ENCODE peak calls at places on chromosomes 11 and 22, in six cellular contexts. One of them, this sample, is unnamed.

GRCh38 chr11:69242583-69242940 is 51.4 kb upstream of the MYEOV start:
- DNase-seq in H1: no peak
- DNase-seq in naive thymus-derived CD4-positive, alpha-beta T cell: no peak
- DNase-seq in lower lobe of right lung: no peak
- DNase-seq in breast epithelium: no peak
- DNase-seq in cardiac muscle cell: no peak
- DNase-seq in this sample: no peak

GRCh38 chr11:724063-724732 is 18.2 kb downstream of the EPS8L2 start:
- DNase-seq in H1: no peak
- DNase-seq in naive thymus-derived CD4-positive, alpha-beta T cell: no peak
- DNase-seq in lower lobe of right lung: no peak
- DNase-seq in breast epithelium: no peak
- DNase-seq in cardiac muscle cell: no peak
- DNase-seq in this sample: no peak

GRCh38 chr22:22376352-22376706 is 131.7 kb downstream of the VPREB1 start:
- DNase-seq in cardiac muscle cell: no peak
- DNase-seq in H1: no peak
- DNase-seq in naive thymus-derived CD4-positive, alpha-beta T cell: no peak
- DNase-seq in lower lobe of right lung: no peak
- DNase-seq in breast epithelium: no peak
- DNase-seq in this sample: no peak

GRCh38 chr11:131815631-131816030 is 445.2 kb downstream of the NTM start:
- DNase-seq in lower lobe of right lung: no peak
- DNase-seq in breast epithelium: no peak
- DNase-seq in naive thymus-derived CD4-positive, alpha-beta T cell: no peak
- DNase-seq in H1: no peak
- DNase-seq in cardiac muscle cell: peak; percentile 19
- DNase-seq in this sample: peak; percentile 1

GRCh38 chr11:83827940-83828554 is 541.9 kb upstream of the CCDC90B start:
- DNase-seq in cardiac muscle cell: peak; percentile 57
- DNase-seq in breast epithelium: no peak
- DNase-seq in naive thymus-derived CD4-positive, alpha-beta T cell: no peak
- DNase-seq in lower lobe of right lung: no peak
- DNase-seq in H1: no peak
- DNase-seq in this sample: no peak

GRCh38 chr11:95363710-95364109 is 132.7 kb upstream of the SESN3 start:
- DNase-seq in lower lobe of right lung: no peak
- DNase-seq in cardiac muscle cell: no peak
- DNase-seq in H1: no peak
- DNase-seq in breast epithelium: no peak
- DNase-seq in naive thymus-derived CD4-positive, alpha-beta T cell: no peak
- DNase-seq in this sample: peak; percentile 5

GRCh38 chr22:45242778-45243191 is 2.1 kb upstream of the KIAA0930 start:
- DNase-seq in breast epithelium: peak; percentile 58
- DNase-seq in cardiac muscle cell: peak; percentile 25
- DNase-seq in naive thymus-derived CD4-positive, alpha-beta T cell: no peak
- DNase-seq in H1: no peak
- DNase-seq in lower lobe of right lung: peak; percentile 53
- DNase-seq in this sample: no peak

GRCh38 chr11:116502641-116503061 is 270.1 kb downstream of the BUD13 start:
- DNase-seq in cardiac muscle cell: no peak
- DNase-seq in breast epithelium: no peak
- DNase-seq in lower lobe of right lung: no peak
- DNase-seq in naive thymus-derived CD4-positive, alpha-beta T cell: no peak
- DNase-seq in H1: no peak
- DNase-seq in this sample: no peak

GRCh38 chr11:72483412-72484186 is 49.3 kb upstream of the CLPB start:
- DNase-seq in cardiac muscle cell: peak; percentile 81
- DNase-seq in H1: no peak
- DNase-seq in breast epithelium: no peak
- DNase-seq in lower lobe of right lung: no peak
- DNase-seq in naive thymus-derived CD4-positive, alpha-beta T cell: no peak
- DNase-seq in this sample: peak; percentile 71

GRCh38 chr11:8287297-8288070 is 23.8 kb upstream of the LMO1 start:
- DNase-seq in H1: no peak
- DNase-seq in breast epithelium: no peak
- DNase-seq in cardiac muscle cell: no peak
- DNase-seq in lower lobe of right lung: no peak
- DNase-seq in naive thymus-derived CD4-positive, alpha-beta T cell: no peak
- DNase-seq in this sample: no peak

GRCh38 chr11:5380740-5381342 is 2.8 kb upstream of the OR51M1 start:
- DNase-seq in naive thymus-derived CD4-positive, alpha-beta T cell: no peak
- DNase-seq in breast epithelium: no peak
- DNase-seq in lower lobe of right lung: no peak
- DNase-seq in cardiac muscle cell: peak; percentile 78
- DNase-seq in H1: peak; percentile 31
- DNase-seq in this sample: peak; percentile 80

GRCh38 chr11:130076774-130077481 is 7.2 kb downstream of the APLP2 start:
- DNase-seq in H1: no peak
- DNase-seq in breast epithelium: no peak
- DNase-seq in cardiac muscle cell: no peak
- DNase-seq in lower lobe of right lung: no peak
- DNase-seq in naive thymus-derived CD4-positive, alpha-beta T cell: no peak
- DNase-seq in this sample: no peak

GRCh38 chr11:15199693-15200092 is 85.0 kb downstream of the INSC start:
- DNase-seq in cardiac muscle cell: no peak
- DNase-seq in breast epithelium: peak; percentile 27
- DNase-seq in H1: no peak
- DNase-seq in naive thymus-derived CD4-positive, alpha-beta T cell: no peak
- DNase-seq in lower lobe of right lung: no peak
- DNase-seq in this sample: no peak

GRCh38 chr22:44879301-44879680 is 126.9 kb downstream of the ARHGAP8 start:
- DNase-seq in cardiac muscle cell: no peak
- DNase-seq in breast epithelium: no peak
- DNase-seq in lower lobe of right lung: no peak
- DNase-seq in naive thymus-derived CD4-positive, alpha-beta T cell: no peak
- DNase-seq in H1: no peak
- DNase-seq in this sample: no peak

GRCh38 chr11:132445966-132446365 is 1075.6 kb downstream of the NTM start:
- DNase-seq in cardiac muscle cell: no peak
- DNase-seq in naive thymus-derived CD4-positive, alpha-beta T cell: no peak
- DNase-seq in breast epithelium: no peak
- DNase-seq in lower lobe of right lung: no peak
- DNase-seq in H1: no peak
- DNase-seq in this sample: no peak

GRCh38 chr11:65862191-65862735 is 2.0 kb downstream of the MUS81 start:
- DNase-seq in H1: no peak
- DNase-seq in cardiac muscle cell: no peak
- DNase-seq in naive thymus-derived CD4-positive, alpha-beta T cell: no peak
- DNase-seq in lower lobe of right lung: peak; percentile 47
- DNase-seq in breast epithelium: no peak
- DNase-seq in this sample: no peak

GRCh38 chr22:11627436-11627797 is 3900.6 kb upstream of the OR11H1 start:
- DNase-seq in lower lobe of right lung: no peak
- DNase-seq in cardiac muscle cell: no peak
- DNase-seq in H1: no peak
- DNase-seq in naive thymus-derived CD4-positive, alpha-beta T cell: no peak
- DNase-seq in breast epithelium: no peak
- DNase-seq in this sample: no peak

GRCh38 chr22:50665212-50665611 is 7.4 kb upstream of the SHANK3 start:
- DNase-seq in breast epithelium: no peak
- DNase-seq in cardiac muscle cell: no peak
- DNase-seq in H1: no peak
- DNase-seq in naive thymus-derived CD4-positive, alpha-beta T cell: no peak
- DNase-seq in lower lobe of right lung: no peak
- DNase-seq in this sample: no peak

GRCh38 chr11:48107188-48107704 is 109.4 kb upstream of the OR4B1 start:
- DNase-seq in lower lobe of right lung: no peak
- DNase-seq in cardiac muscle cell: no peak
- DNase-seq in H1: no peak
- DNase-seq in naive thymus-derived CD4-positive, alpha-beta T cell: no peak
- DNase-seq in breast epithelium: no peak
- DNase-seq in this sample: no peak

DNA sequence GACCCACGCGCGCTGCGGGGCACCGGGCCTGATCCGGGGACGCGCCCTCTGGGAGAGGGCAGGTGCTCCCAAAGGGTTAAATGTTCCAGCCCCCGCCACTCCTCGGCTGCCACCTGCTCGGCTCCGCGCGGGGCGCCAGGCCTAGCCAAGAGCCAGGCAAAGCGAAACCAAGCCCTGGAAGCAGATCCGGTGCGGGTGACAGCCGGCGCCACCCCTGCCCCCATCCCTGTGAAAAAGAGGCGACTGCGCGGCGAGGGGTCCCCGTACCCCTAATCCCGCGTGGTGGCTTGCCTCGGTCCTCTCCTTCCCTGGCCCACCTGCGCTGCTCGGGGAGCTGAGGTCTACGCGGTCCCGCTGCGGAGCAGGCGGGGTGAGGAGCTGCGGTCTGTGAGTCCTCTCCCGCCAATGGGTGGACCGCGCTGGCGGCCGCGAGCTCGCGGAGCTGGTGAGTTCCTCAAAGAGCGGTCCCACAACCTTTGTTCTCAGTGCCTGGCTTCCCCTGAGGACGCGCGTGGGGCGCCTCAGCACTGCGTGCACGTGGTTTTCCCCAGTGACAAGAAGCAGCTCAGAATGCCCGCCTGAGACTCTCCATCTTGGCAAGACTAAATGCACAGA is at the start of gene ME3:
- DNase-seq in H1: no peak
- DNase-seq in cardiac muscle cell: peak; percentile 62
- DNase-seq in lower lobe of right lung: peak; percentile 87
- DNase-seq in naive thymus-derived CD4-positive, alpha-beta T cell: peak; percentile 57
- DNase-seq in breast epithelium: peak; percentile 54
- DNase-seq in this sample: no peak
- H3K27ac ChIP-seq in H1: no peak within 1 kb of the TSS
- H3K27ac ChIP-seq in cardiac muscle cell: no peak within 1 kb of the TSS
- H3K27ac ChIP-seq in lower lobe of right lung: peak within 1 kb of the TSS; percentile 91
- H3K27ac ChIP-seq in naive thymus-derived CD4-positive, alpha-beta T cell: peak within 1 kb of the TSS; percentile 54
- H3K27ac ChIP-seq in breast epithelium: peak within 1 kb of the TSS; percentile 90
- H3K27ac ChIP-seq in this sample: no peak within 1 kb of the TSS

DNA sequence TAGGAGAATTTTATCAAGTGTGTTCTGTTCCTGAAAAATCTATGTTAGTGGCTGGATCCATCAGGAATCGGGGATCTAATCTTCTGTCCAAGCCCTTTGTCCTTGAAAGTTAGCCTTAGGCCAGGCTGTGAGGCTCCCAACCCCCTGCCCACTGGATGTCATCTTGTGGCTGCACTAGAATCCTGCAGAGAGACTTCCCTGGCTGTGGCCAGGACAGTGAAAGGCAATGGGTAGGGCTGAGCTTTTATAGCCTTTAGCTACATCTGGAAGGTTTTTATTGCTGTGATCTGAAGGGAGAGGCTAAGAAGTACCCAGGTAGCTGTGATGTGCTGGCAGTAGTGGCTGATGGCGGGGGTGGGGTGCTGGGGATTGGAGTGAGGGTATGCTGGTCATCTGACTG is 2.1 kb downstream of the OAF start:
- DNase-seq in cardiac muscle cell: no peak
- DNase-seq in breast epithelium: no peak
- DNase-seq in naive thymus-derived CD4-positive, alpha-beta T cell: no peak
- DNase-seq in lower lobe of right lung: no peak
- DNase-seq in H1: no peak
- DNase-seq in this sample: no peak
- H3K4me3 ChIP-seq in cardiac muscle cell: no peak overlapping the region
- H3K4me3 ChIP-seq in breast epithelium: peak overlapping the region; percentile 75
- H3K4me3 ChIP-seq in naive thymus-derived CD4-positive, alpha-beta T cell: no peak overlapping the region
- H3K4me3 ChIP-seq in lower lobe of right lung: peak overlapping the region; percentile 69
- H3K4me3 ChIP-seq in H1: no peak overlapping the region
- H3K4me3 ChIP-seq in this sample: no peak overlapping the region

GRCh38 chr11:118868659-118869058 is 15.0 kb upstream of the CXCR5 start:
- DNase-seq in naive thymus-derived CD4-positive, alpha-beta T cell: no peak
- DNase-seq in breast epithelium: no peak
- DNase-seq in H1: no peak
- DNase-seq in lower lobe of right lung: no peak
- DNase-seq in cardiac muscle cell: no peak
- DNase-seq in this sample: no peak
- H3K27ac ChIP-seq in naive thymus-derived CD4-positive, alpha-beta T cell: peak overlapping the region; percentile 57
- H3K27ac ChIP-seq in breast epithelium: peak overlapping the region; percentile 97
- H3K27ac ChIP-seq in H1: no peak overlapping the region
- H3K27ac ChIP-seq in lower lobe of right lung: no peak overlapping the region
- H3K27ac ChIP-seq in cardiac muscle cell: no peak overlapping the region
- H3K27ac ChIP-seq in this sample: no peak overlapping the region

DNA sequence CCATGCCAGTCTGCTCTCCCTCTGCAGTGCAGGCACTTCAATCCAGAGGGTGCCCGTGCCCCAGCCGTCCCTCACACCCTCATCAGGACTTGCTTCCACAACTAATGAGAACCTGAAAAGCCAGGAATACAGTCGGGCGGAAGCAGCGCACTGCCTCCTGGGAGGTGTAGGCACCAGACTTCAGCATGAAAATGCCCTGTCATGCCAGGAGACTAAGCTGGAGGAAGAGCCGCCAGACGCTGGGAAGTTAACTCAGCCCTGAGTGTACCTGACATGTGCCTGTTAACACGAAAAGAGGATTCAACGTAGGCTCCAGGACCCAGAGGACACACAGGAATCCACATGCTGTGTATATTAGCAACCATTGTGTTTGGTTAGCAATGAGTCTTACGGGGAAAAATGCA is 40.0 kb upstream of the FLI1 start:
- DNase-seq in naive thymus-derived CD4-positive, alpha-beta T cell: no peak
- DNase-seq in breast epithelium: no peak
- DNase-seq in cardiac muscle cell: peak; percentile 30
- DNase-seq in lower lobe of right lung: peak; percentile 79
- DNase-seq in H1: no peak
- DNase-seq in this sample: no peak
- H3K4me3 ChIP-seq in naive thymus-derived CD4-positive, alpha-beta T cell: no peak overlapping the region
- H3K4me3 ChIP-seq in breast epithelium: no peak overlapping the region
- H3K4me3 ChIP-seq in cardiac muscle cell: no peak overlapping the region
- H3K4me3 ChIP-seq in lower lobe of right lung: peak overlapping the region; percentile 25
- H3K4me3 ChIP-seq in H1: no peak overlapping the region
- H3K4me3 ChIP-seq in this sample: no peak overlapping the region

GRCh38 chr22:36874731-36875130 is 13.9 kb downstream of the NCF4 start:
- DNase-seq in lower lobe of right lung: no peak
- DNase-seq in breast epithelium: no peak
- DNase-seq in cardiac muscle cell: no peak
- DNase-seq in naive thymus-derived CD4-positive, alpha-beta T cell: no peak
- DNase-seq in H1: no peak
- DNase-seq in this sample: no peak
- H3K27ac ChIP-seq in lower lobe of right lung: peak overlapping the region; percentile 73
- H3K27ac ChIP-seq in breast epithelium: peak overlapping the region; percentile 87
- H3K27ac ChIP-seq in cardiac muscle cell: peak overlapping the region; percentile 41
- H3K27ac ChIP-seq in naive thymus-derived CD4-positive, alpha-beta T cell: no peak overlapping the region
- H3K27ac ChIP-seq in H1: no peak overlapping the region
- H3K27ac ChIP-seq in this sample: no peak overlapping the region

DNA sequence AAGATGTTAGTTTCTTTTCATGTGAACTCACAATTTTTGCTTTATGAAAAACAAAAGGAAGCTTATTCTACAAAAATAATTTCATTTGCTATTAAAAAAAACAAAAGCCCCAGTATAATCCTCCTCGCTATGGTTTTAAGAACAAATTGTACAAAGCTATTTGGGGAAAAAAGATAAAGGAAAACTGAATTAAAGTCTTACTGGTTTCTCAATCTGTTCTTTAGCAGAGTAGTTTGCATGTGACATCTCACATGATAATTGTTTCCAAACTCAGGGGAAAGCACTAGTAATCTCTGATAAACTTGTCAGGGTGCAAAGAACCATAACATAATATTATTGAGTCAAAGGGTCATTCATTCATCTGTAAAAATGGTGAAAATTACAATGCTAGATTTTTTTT is 2.9 kb upstream of the DDI1 start:
- DNase-seq in H1: no peak
- DNase-seq in lower lobe of right lung: no peak
- DNase-seq in cardiac muscle cell: peak; percentile 72
- DNase-seq in naive thymus-derived CD4-positive, alpha-beta T cell: no peak
- DNase-seq in breast epithelium: no peak
- DNase-seq in this sample: no peak
- H3K4me3 ChIP-seq in H1: no peak overlapping the region
- H3K4me3 ChIP-seq in lower lobe of right lung: no peak overlapping the region
- H3K4me3 ChIP-seq in cardiac muscle cell: no peak overlapping the region
- H3K4me3 ChIP-seq in naive thymus-derived CD4-positive, alpha-beta T cell: no peak overlapping the region
- H3K4me3 ChIP-seq in breast epithelium: no peak overlapping the region
- H3K4me3 ChIP-seq in this sample: no peak overlapping the region

This sample was measured in SJCRH30.